ENCODE peak calls at places on chromosomes 12 and 14, in six cellular contexts. M is NCI-H1436; V is amygdala; C is mucosa of descending colon; T is lower lobe of right lung; X is stimulated activated CD4-positive, alpha-beta T cell treated with anti-CD3 and anti-CD28 coated beads, TNF-alpha, amount 100 ng/mL, for 4 hours. W is an unnamed sample.

GRCh38 chr14:59187802-59188460 is 536 bp upstream of the DAAM1 start:
- DNase-seq in V (peak), C (peak), T (peak), M (peak), X (no peak), W (no peak)

GRCh38 chr12:101299931-101300330 is 20.0 kb downstream of the UTP20 start:
- DNase-seq in T (no peak), X (no peak), V (peak), M (no peak), C (no peak), W (no peak)

GRCh38 chr12:113128802-113129663 is 6.5 kb downstream of the RASAL1 start:
- DNase-seq in C (no peak), M (no peak), V (no peak), T (peak), X (no peak), W (no peak)

GRCh38 chr12:124916370-124917134 is 2.1 kb upstream of the UBC start:
- DNase-seq in V (no peak), M (no peak), T (no peak), C (peak), X (no peak), W (no peak)

GRCh38 chr12:115500872-115501271 is 776.6 kb downstream of the MED13L start:
- DNase-seq in V (no peak), T (no peak), M (no peak), C (no peak), X (no peak), W (no peak)

GRCh38 chr14:105930572-105930971 is 404.2 kb downstream of the TMEM121 start:
- DNase-seq in X (no peak), V (no peak), M (no peak), T (no peak), C (no peak), W (no peak)

GRCh38 chr12:11092128-11092527 is at the start of gene TAS2R43:
- DNase-seq in T (no peak), M (no peak), C (no peak), X (no peak), V (no peak), W (no peak)

GRCh38 chr14:61749264-61749663 is 13.0 kb upstream of the SNAPC1 start:
- DNase-seq in M (no peak), T (no peak), C (no peak), X (no peak), V (no peak), W (no peak)

GRCh38 chr14:90514015-90514398 is 117.2 kb downstream of the CALM1 start:
- DNase-seq in V (no peak), T (no peak), X (no peak), M (no peak), C (no peak), W (no peak)

GRCh38 chr12:94763461-94763860 is 113.1 kb upstream of the TMCC3 start:
- DNase-seq in C (no peak), T (no peak), V (no peak), X (no peak), M (no peak), W (no peak)

GRCh38 chr14:90698379-90698869 is 117.8 kb downstream of the TTC7B start:
- DNase-seq in V (peak), C (peak), X (no peak), T (no peak), M (no peak), W (no peak)

GRCh38 chr14:94412671-94413638 is 24.6 kb upstream of the SERPINA1 start:
- DNase-seq in X (no peak), C (peak), M (no peak), T (no peak), V (no peak), W (no peak)

GRCh38 chr12:32583535-32583934 is 95.6 kb upstream of the DNM1L start:
- DNase-seq in C (no peak), T (no peak), X (no peak), V (no peak), M (no peak), W (no peak)

GRCh38 chr12:96350982-96351381 is 49.3 kb downstream of the CDK17 start:
- DNase-seq in V (no peak), X (no peak), C (no peak), M (no peak), T (no peak), W (no peak)

GRCh38 chr12:107514887-107515445 is 170.6 kb upstream of the PWP1 start:
- DNase-seq in M (no peak), T (no peak), C (no peak), V (no peak), X (no peak), W (no peak)

GRCh38 chr12:131076791-131077747 is 123.4 kb downstream of the ADGRD1 start:
- DNase-seq in C (no peak), V (no peak), T (peak), M (no peak), X (no peak), W (peak)

GRCh38 chr12:104413330-104413729 is 43.4 kb upstream of the CHST11 start:
- DNase-seq in T (no peak), M (no peak), X (no peak), C (no peak), V (no peak), W (no peak)

GRCh38 chr12:18683603-18684002 is 54.2 kb downstream of the PLCZ1 start:
- DNase-seq in M (no peak), X (no peak), C (no peak), T (no peak), V (no peak), W (no peak)

W was measured in activated B cell treated with CpG ODN at 0.5 μM for 24 hours.